ENCODE peak calls at places on chromosomes 11 and 22, in six cellular contexts. Z, P, D, I, O and N are unnamed samples.

GRCh38 chr11:72570893-72571741 is 103.1 kb downstream of the PDE2A start:
- DNase-seq in O (no peak), D (no peak), I (no peak), Z (no peak), P (no peak), N (no peak)

GRCh38 chr11:65129649-65130441 is 4.5 kb downstream of the SYVN1 start:
- DNase-seq in O (no peak), Z (no peak), D (no peak), I (peak; percentile 44), P (no peak), N (no peak)

GRCh38 chr22:43169310-43170130 is 17.4 kb downstream of the TTLL12 start:
- DNase-seq in Z (no peak), O (no peak), D (no peak), I (no peak), P (no peak), N (no peak)

GRCh38 chr11:85752890-85753581 is 57.9 kb downstream of the SYTL2 start:
- DNase-seq in D (no peak), P (peak; percentile 80), Z (no peak), O (no peak), I (peak; percentile 19), N (no peak)

GRCh38 chr22:43859621-43860020 is 2.7 kb downstream of the SULT4A1 start:
- DNase-seq in P (no peak), O (no peak), Z (no peak), D (no peak), I (no peak), N (no peak)

GRCh38 chr11:1554981-1555712 is 16.9 kb downstream of the DUSP8 start:
- DNase-seq in D (no peak), O (no peak), P (no peak), I (no peak), Z (no peak), N (no peak)

GRCh38 chr11:64834723-64835615 is 9.5 kb downstream of the CDC42BPG start:
- DNase-seq in Z (peak; percentile 96), O (no peak), P (no peak), I (no peak), D (no peak), N (no peak)

GRCh38 chr22:39746600-39747262 is 146.8 kb downstream of the ENTHD1 start:
- DNase-seq in Z (no peak), D (no peak), P (no peak), O (no peak), I (no peak), N (no peak)

GRCh38 chr11:34327804-34328631 is 29.8 kb downstream of the ABTB2 start:
- DNase-seq in I (no peak), Z (no peak), P (no peak), O (no peak), D (no peak), N (no peak)

GRCh38 chr22:43867839-43868652 is 5.7 kb upstream of the SULT4A1 start:
- DNase-seq in I (no peak), O (no peak), P (no peak), Z (peak; percentile 64), D (peak; percentile 41), N (no peak)

GRCh38 chr11:58024601-58025091 is 965 bp downstream of the OR9Q1 start:
- DNase-seq in Z (no peak), D (no peak), O (no peak), I (no peak), P (no peak), N (no peak)

GRCh38 chr11:12868315-12869073 is 140.6 kb upstream of the RASSF10 start:
- DNase-seq in D (no peak), I (no peak), Z (peak; percentile 25), O (no peak), P (no peak), N (no peak)